ENCODE peak calls at places on chromosome 3, in nine cellular contexts. Z, P, X, J, G, T, S, D and Y are unnamed samples. For H3K4me1, the result is how much of the 10 kb centered on the place peaks cover.

GRCh38 chr3:119013951-119014350 is 20.7 kb downstream of the IGSF11 start:
- DNase-seq in S (no peak), P (no peak), J (no peak), D (no peak), X (no peak), T (no peak), Z (no peak), G (no peak), Y (no peak)

GRCh38 chr3:45551214-45552010 is 43.1 kb upstream of the LIMD1 start:
- DNase-seq in J (peak), S (peak), P (peak), Z (no peak), T (peak), D (peak), G (peak), X (peak), Y (peak)

GRCh38 chr3:147384210-147385058 is 21.9 kb downstream of the ZIC4 start:
- DNase-seq in S (no peak), Z (peak), X (no peak), T (no peak), J (no peak), D (no peak), G (peak), P (peak), Y (no peak)

GRCh38 chr3:56764184-56764583 is 37.6 kb downstream of the ARHGEF3 start:
- DNase-seq in G (no peak), J (no peak), T (no peak), X (no peak), Z (no peak), D (no peak), S (no peak), P (no peak), Y (no peak)

GRCh38 chr3:98690876-98691275 is 72.3 kb upstream of the ST3GAL6 start:
- DNase-seq in Z (no peak), P (no peak), G (no peak), D (no peak), S (peak), T (peak), J (no peak), X (no peak), Y (no peak)

GRCh38 chr3:120145498-120146285 is 51.4 kb upstream of the GSK3B start:
- DNase-seq in G (no peak), P (no peak), T (peak), J (no peak), D (no peak), Z (no peak), X (peak), S (peak), Y (peak)

GRCh38 chr3:29466442-29466841 is 185.6 kb downstream of the RBMS3 start:
- DNase-seq in S (no peak), T (no peak), X (no peak), J (no peak), Z (no peak), D (no peak), G (no peak), P (no peak), Y (no peak)

GRCh38 chr3:151816091-151816604 is 2.2 kb downstream of the AADAC start:
- DNase-seq in P (peak), T (peak), Z (no peak), D (no peak), G (peak), X (peak), S (peak), J (no peak), Y (peak)

GRCh38 chr3:27426926-27427325 is 57.3 kb downstream of the SLC4A7 start:
- DNase-seq in G (no peak), P (no peak), Z (no peak), D (no peak), S (no peak), T (no peak), X (no peak), J (no peak), Y (no peak)

GRCh38 chr3:183253961-183254815 is 1.1 kb downstream of the B3GNT5 start:
- DNase-seq in J (peak), S (peak), G (peak), T (peak), Z (no peak), P (peak), X (no peak), D (peak), Y (no peak)

GRCh38 chr3:20039765-20040475 is at the start of gene KAT2B:
- DNase-seq in Z (peak), S (peak), D (peak), P (peak), X (peak), G (peak), J (peak), T (peak), Y (no peak)

GRCh38 chr3:49966233-49966942 is 26.4 kb downstream of the RBM6 start:
- DNase-seq in S (peak), T (no peak), X (no peak), Z (no peak), D (no peak), P (no peak), J (no peak), G (no peak), Y (peak)

GRCh38 chr3:125098929-125099328 is 43.1 kb upstream of the HEG1 start:
- DNase-seq in J (no peak), D (no peak), S (no peak), T (no peak), G (no peak), P (no peak), Z (no peak), X (no peak), Y (no peak)

GRCh38 chr3:42079701-42080323 is 11.3 kb upstream of the TRAK1 start:
- DNase-seq in T (no peak), J (no peak), D (no peak), G (no peak), S (peak), X (no peak), Z (no peak), P (no peak), Y (no peak)

GRCh38 chr3:134846943-134847342 is 51.9 kb downstream of the EPHB1 start:
- DNase-seq in J (no peak), S (peak), G (no peak), T (peak), P (peak), X (peak), Z (peak), D (peak), Y (peak)

GRCh38 chr3:18538463-18538862 is 113.3 kb upstream of the SATB1 start:
- DNase-seq in P (no peak), Z (no peak), G (no peak), S (no peak), D (no peak), T (no peak), J (no peak), X (no peak), Y (no peak)

GRCh38 chr3:18546632-18547031 is 121.5 kb upstream of the SATB1 start:
- DNase-seq in X (no peak), S (peak), J (no peak), P (no peak), G (no peak), T (no peak), D (no peak), Z (no peak), Y (no peak)

GRCh38 chr3:18544135-18544534 is 119.0 kb upstream of the SATB1 start:
- DNase-seq in X (no peak), D (no peak), P (no peak), S (no peak), T (no peak), Z (no peak), J (no peak), G (no peak), Y (no peak)
- H3K27ac ChIP-seq in X (no peak), D (no peak), P (no peak), S (no peak), T (no peak), Z (no peak), J (no peak), G (no peak), Y (no peak)

GRCh38 chr3:22170370-22170769 is 419.4 kb upstream of the ZNF385D start:
- DNase-seq in X (no peak), S (no peak), P (no peak), Z (no peak), D (no peak), T (no peak), G (no peak), J (no peak), Y (no peak)

GRCh38 chr3:22176911-22177310 is 425.9 kb upstream of the ZNF385D start:
- DNase-seq in Z (no peak), J (no peak), P (no peak), X (no peak), S (no peak), T (no peak), D (no peak), G (no peak), Y (no peak)

GRCh38 chr3:22172964-22173363 is 422.0 kb upstream of the ZNF385D start:
- DNase-seq in X (no peak), Z (no peak), P (no peak), D (no peak), G (no peak), J (no peak), S (no peak), T (no peak), Y (no peak)

GRCh38 chr3:22175899-22176298 is 424.9 kb upstream of the ZNF385D start:
- DNase-seq in S (peak), J (no peak), P (no peak), T (no peak), D (no peak), X (peak), G (no peak), Z (no peak), Y (no peak)
- TF ChIP-seq CTCF in S (peak), J (no peak), P (peak), T (no peak), D (peak), X (no peak), G (no peak), Z (peak), Y (no peak)

GRCh38 chr3:192896208-192896607 is 21.4 kb downstream of the MB21D2 start:
- DNase-seq in S (no peak), D (no peak), Z (no peak), T (no peak), J (no peak), P (no peak), G (no peak), X (no peak), Y (no peak)
- H3K4me1 ChIP-seq in S (half or more), D (under half), Z (under half), T (under half), J (under half), P (under half), G (under half), X (under half), Y (under half)

GRCh38 chr3:153285194-153285641 is 123.2 kb downstream of the RAP2B start:
- DNase-seq in Z (no peak), X (peak), T (peak), J (no peak), D (no peak), P (peak), G (peak), S (peak), Y (peak)
- H3K27ac ChIP-seq in Z (no peak), X (peak), T (peak), J (no peak), D (peak), P (no peak), G (peak), S (peak), Y (peak)

DNA sequence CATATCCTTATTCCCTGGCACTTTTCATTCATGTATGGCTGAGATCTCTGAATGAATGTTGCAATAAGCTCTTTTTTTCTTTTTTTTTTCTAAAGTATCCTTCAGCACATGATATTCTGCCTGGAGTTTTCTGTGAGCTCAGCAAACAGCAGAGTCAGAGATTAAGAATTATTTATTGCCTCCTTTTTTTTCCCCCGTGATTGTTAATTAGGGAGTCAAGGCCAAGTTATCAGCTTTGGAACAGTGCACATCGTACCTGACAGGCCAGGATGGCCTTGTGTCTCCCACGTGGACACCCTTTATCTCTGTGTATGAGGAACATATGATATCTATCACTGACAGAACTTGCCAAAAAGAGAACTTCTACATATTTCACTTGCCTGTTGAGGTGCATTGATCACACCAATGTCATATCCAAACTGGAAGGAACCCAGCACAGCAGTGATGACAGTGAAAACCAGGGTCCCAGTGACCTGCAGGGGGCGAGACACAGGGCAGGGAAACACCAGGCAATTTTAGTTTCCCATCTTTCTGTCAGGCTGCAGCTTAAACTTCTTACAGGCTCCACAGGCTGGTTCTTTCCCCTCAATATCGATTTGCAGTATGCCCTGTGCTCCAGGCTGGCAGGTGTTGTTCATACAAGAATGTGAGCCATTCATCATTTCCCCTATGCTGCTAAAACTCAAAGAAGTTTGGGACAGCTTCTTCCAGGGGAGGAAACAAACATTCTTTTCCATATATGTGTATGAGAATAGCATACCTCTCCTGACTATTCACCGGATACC is 8.2 kb downstream of the SLC2A2 start:
- DNase-seq in T (no peak), X (no peak), D (no peak), J (no peak), P (peak), G (peak), Z (peak), S (no peak), Y (no peak)
- TF ChIP-seq CTCF in T (peak), X (no peak), D (no peak), J (no peak), P (peak), G (peak), Z (peak), S (peak), Y (peak)

DNA sequence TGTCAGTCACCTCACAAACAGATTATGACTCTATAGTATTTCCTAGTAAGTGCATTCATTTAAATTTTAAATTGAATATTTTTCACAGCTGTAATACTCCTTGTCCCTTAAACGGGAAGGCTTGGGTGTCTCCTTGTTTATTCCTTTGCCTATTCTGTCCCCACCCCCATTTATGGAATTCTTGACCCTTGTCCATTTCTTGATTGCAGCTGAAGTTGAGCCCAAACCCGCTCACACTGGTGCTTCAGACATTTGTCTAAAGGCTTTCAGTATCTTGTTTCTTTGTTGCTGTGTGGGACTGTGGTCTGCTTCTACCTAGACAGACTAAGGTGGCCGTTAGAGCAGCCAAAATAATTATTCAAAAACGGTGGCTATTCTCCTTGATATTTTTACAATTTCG is 449.7 kb downstream of the FOXP1 start:
- DNase-seq in Z (no peak), T (no peak), D (no peak), P (no peak), G (no peak), X (no peak), J (no peak), S (no peak), Y (no peak)
- H3K4me1 ChIP-seq in Z (under half), T (under half), D (under half), P (under half), G (under half), X (under half), J (half or more), S (under half), Y (under half)

DNA sequence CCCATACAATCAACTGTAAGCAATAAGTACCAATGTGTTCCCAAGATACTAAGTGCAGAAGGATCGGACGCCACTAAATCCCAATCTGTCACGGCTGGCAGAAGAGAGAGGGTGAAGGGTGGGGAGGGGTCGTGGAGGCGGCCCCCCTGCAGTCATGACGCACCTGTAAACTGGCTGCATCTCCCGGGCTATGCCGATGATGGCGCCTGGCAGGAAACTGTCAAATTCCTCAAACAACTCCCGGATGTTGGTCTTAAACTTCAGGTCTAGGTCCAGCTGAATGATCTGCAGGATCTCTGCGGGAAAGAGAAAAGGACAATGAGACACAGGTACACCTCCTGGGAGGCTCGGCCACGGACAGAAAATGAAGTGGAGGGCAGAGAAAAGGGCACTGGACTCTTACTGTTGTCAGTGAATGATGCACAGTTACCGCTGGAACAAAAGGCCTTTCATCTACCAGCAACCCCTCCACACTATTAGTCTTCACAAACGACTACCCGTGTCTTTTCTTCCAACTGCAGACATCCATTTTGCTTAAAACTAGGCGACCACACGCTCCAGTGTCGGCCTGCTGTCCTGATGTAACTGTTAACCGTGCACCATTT is 114.6 kb downstream of the XXYLT1 start:
- DNase-seq in X (no peak), J (no peak), S (no peak), Z (no peak), P (peak), T (no peak), G (no peak), D (no peak), Y (no peak)
- H3K27ac ChIP-seq in X (peak), J (peak), S (no peak), Z (no peak), P (no peak), T (no peak), G (no peak), D (peak), Y (no peak)